ENCODE peak calls at places on chromosomes 5 and 9, in eight cellular contexts. Q is activated T-cell treated with anti-CD3 and anti-CD28 coated beads, Interleukin-2, amount 50 U/mL, for 1 hour; S is ACHN; P is HT-29; J is activated CD8-positive, alpha-beta memory T cell treated with anti-CD3 and anti-CD28 coated beads, Interleukin-2, amount 50 U/mL, for 48 hours; A is RCC 7860; K is RWPE1; W is WERI-Rb-1. F is an unnamed sample.
A peak's percentile ranks its signal among the peaks of the same experiment; 100 is the strongest.

GRCh38 chr9:120852240-120853018 is 9.7 kb upstream of the PSMD5 start:
- DNase-seq in Q (no peak), P (no peak), J (peak; percentile 33), K (no peak), A (peak; percentile 26), S (peak; percentile 58), W (no peak), F (no peak)

GRCh38 chr9:111030492-111030891 is 7.8 kb downstream of the LPAR1 start:
- DNase-seq in Q (no peak), S (no peak), W (no peak), A (no peak), P (no peak), K (no peak), J (no peak), F (no peak)

GRCh38 chr5:34622046-34622435 is 34.1 kb upstream of the RAI14 start:
- DNase-seq in A (no peak), J (no peak), K (no peak), P (no peak), S (no peak), Q (no peak), W (no peak), F (no peak)

GRCh38 chr5:142639455-142639854 is 46.4 kb downstream of the FGF1 start:
- DNase-seq in K (no peak), A (no peak), P (no peak), Q (no peak), J (no peak), S (no peak), W (no peak), F (no peak)

GRCh38 chr5:399296-400281 is 43.4 kb upstream of the EXOC3 start:
- DNase-seq in K (peak; percentile 51), A (no peak), W (peak; percentile 40), J (peak; percentile 85), S (no peak), Q (no peak), P (peak; percentile 90), F (peak; percentile 7)

GRCh38 chr5:154506049-154506715 is 28.2 kb upstream of the HAND1 start:
- DNase-seq in J (no peak), S (no peak), Q (no peak), K (no peak), P (no peak), A (no peak), W (no peak), F (no peak)

GRCh38 chr9:128412120-128412790 is 8.4 kb upstream of the CERCAM start:
- DNase-seq in P (no peak), Q (peak; percentile 64), A (no peak), S (peak; percentile 32), W (peak; percentile 98), J (peak; percentile 84), K (no peak), F (peak; percentile 88)

GRCh38 chr5:136000147-136000546 is 28.6 kb upstream of the TGFBI start:
- DNase-seq in J (no peak), P (no peak), W (no peak), S (no peak), K (no peak), Q (no peak), A (no peak), F (no peak)

F was measured in C1 segment of cervical spinal cord.